ENCODE peak calls at places on chromosomes 2 and 18, in five cellular contexts. O is tibial nerve, J is AG04450, U is heart right ventricle, M is HepG2. T is an unnamed sample.

GRCh38 chr2:99735753-99736152 is 245.9 kb upstream of the REV1 start:
- DNase-seq in M (no peak), U (no peak), O (no peak), J (no peak), T (no peak)

GRCh38 chr18:22230403-22231042 is 61.1 kb downstream of the GATA6 start:
- DNase-seq in O (no peak), U (no peak), J (peak; percentile 71), M (no peak), T (no peak)

GRCh38 chr2:195613922-195614321 is 43.1 kb upstream of the SLC39A10 start:
- DNase-seq in J (peak; percentile 77), O (no peak), U (no peak), M (peak; percentile 41), T (no peak)

GRCh38 chr2:219489315-219489714 is 9.4 kb upstream of the GMPPA start:
- DNase-seq in U (no peak), M (no peak), O (no peak), J (no peak), T (no peak)

GRCh38 chr2:230902180-230902899 is 22.7 kb downstream of the GPR55 start:
- DNase-seq in J (peak; percentile 42), M (peak; percentile 56), U (no peak), O (no peak), T (peak; percentile 50)

GRCh38 chr2:586518-587370 is 90.5 kb downstream of the TMEM18 start:
- DNase-seq in M (peak; percentile 53), J (no peak), U (no peak), O (no peak), T (no peak)

GRCh38 chr18:36424741-36425142 is 127.2 kb downstream of the FHOD3 start:
- DNase-seq in M (peak; percentile 6), J (no peak), O (no peak), U (no peak), T (no peak)

GRCh38 chr18:56709463-56709862 is 58.3 kb downstream of the WDR7 start:
- DNase-seq in O (no peak), J (peak; percentile 41), U (no peak), M (peak; percentile 54), T (no peak)

GRCh38 chr2:100588071-100588786 is 25.4 kb downstream of the PDCL3 start:
- DNase-seq in U (no peak), J (no peak), M (no peak), O (no peak), T (no peak)

GRCh38 chr2:205763708-205764501 is 81.6 kb downstream of the NRP2 start:
- DNase-seq in J (peak; percentile 46), M (no peak), O (peak; percentile 40), U (peak; percentile 37), T (peak; percentile 72)

GRCh38 chr2:110748489-110748867 is 16.1 kb downstream of the ACOXL start:
- DNase-seq in J (no peak), M (no peak), O (no peak), U (no peak), T (peak; percentile 60)

GRCh38 chr18:58186258-58186948 is 142.4 kb downstream of the NEDD4L start:
- DNase-seq in U (peak; percentile 21), J (peak; percentile 43), M (no peak), O (no peak), T (no peak)

GRCh38 chr18:79405781-79406575 is 10.2 kb downstream of the NFATC1 start:
- DNase-seq in O (no peak), M (no peak), U (peak; percentile 74), J (no peak), T (peak; percentile 77)

GRCh38 chr2:8692783-8693768 is 11.2 kb downstream of the ID2 start:
- DNase-seq in U (peak; percentile 29), J (no peak), O (no peak), M (peak; percentile 30), T (peak; percentile 62)

GRCh38 chr2:45220227-45220626 is 211.0 kb upstream of the SIX2 start:
- DNase-seq in O (no peak), M (no peak), U (no peak), J (no peak), T (no peak)

GRCh38 chr18:27121108-27121507 is 64.0 kb downstream of the CHST9 start:
- DNase-seq in O (no peak), U (no peak), M (no peak), J (no peak), T (no peak)

GRCh38 chr2:191703079-191703725 is 25.3 kb downstream of the NABP1 start:
- DNase-seq in U (no peak), M (peak; percentile 54), O (no peak), J (no peak), T (no peak)

GRCh38 chr2:191626497-191627151 is 51.3 kb upstream of the NABP1 start:
- DNase-seq in M (no peak), U (no peak), O (no peak), J (no peak), T (no peak)

GRCh38 chr2:217652761-217653160 is 350.0 kb downstream of the TNS1 start:
- DNase-seq in J (no peak), M (no peak), O (no peak), U (no peak), T (no peak)

GRCh38 chr2:176156301-176156958 is 677 bp upstream of the HOXD3 start:
- DNase-seq in J (no peak), O (no peak), M (no peak), U (no peak), T (no peak)

GRCh38 chr18:13945811-13946210 is 30.5 kb upstream of the MC2R start:
- DNase-seq in O (no peak), M (no peak), J (no peak), U (no peak), T (no peak)
- H3K4me3 ChIP-seq in O (no peak overlapping the region), M (no peak overlapping the region), J (no peak overlapping the region), U (no peak overlapping the region), T (no peak overlapping the region)

DNA sequence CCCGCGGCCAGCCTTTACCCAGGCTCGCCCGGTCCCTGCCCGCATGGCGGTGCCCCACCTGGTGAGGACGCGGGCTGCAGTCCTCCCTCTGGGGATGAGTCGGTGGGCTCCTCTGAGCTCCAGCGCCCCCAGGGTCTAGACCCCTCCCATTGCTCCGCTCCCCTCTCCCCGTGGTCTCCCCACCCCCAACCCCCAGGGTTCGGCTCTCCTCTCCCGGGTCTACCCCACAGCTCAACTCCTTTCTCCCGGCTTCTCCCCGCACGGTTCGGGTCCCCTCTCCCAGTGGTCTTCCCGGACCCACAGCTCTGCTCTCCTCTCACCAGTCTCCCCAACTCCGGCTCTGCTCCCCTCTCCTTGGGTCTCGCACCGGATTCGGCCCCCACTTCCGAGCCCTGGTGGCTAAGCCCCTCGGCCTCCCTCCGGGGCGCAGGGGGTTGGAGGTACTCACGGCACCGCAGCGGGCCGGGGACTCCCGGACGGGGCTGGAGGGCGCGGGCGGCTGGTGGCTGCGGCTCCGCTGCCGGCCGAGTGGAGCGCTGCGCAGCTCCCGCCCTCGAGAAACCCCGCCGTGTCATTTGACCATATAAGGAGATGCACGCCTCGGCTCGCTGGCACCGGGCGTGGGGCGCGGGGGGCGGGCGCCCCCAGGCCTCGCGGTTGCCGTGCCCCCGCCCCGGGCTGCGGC is at the start of gene FHL2:
- DNase-seq in O (peak; percentile 37), J (peak; percentile 59), M (peak; percentile 64), U (peak; percentile 71), T (peak; percentile 78)
- H3K4me3 ChIP-seq in O (peak within 1 kb of the TSS; percentile 79), J (peak within 1 kb of the TSS; percentile 99), M (peak within 1 kb of the TSS; percentile 80), U (peak within 1 kb of the TSS; percentile 59), T (peak within 1 kb of the TSS; percentile 61)

GRCh38 chr18:63317556-63317946 is 2.0 kb downstream of the BCL2 start:
- DNase-seq in O (no peak), U (no peak), J (no peak), M (no peak), T (no peak)

GRCh38 chr18:63319383-63320040 is at the start of gene BCL2:
- DNase-seq in O (no peak), U (peak; percentile 32), J (no peak), M (no peak), T (peak; percentile 45)

GRCh38 chr18:63318882-63319382 is 637 bp downstream of the BCL2 start:
- DNase-seq in O (no peak), U (no peak), M (no peak), J (no peak), T (no peak)

GRCh38 chr18:63316612-63317555 is 2.7 kb downstream of the BCL2 start:
- DNase-seq in J (no peak), M (no peak), U (no peak), O (no peak), T (peak; percentile 31)

GRCh38 chr18:63317982-63318881 is 1.3 kb downstream of the BCL2 start:
- DNase-seq in U (peak; percentile 58), J (no peak), M (no peak), O (peak; percentile 46), T (peak; percentile 88)
- H3K4me3 ChIP-seq in U (peak overlapping the region; percentile 63), J (peak overlapping the region; percentile 70), M (peak overlapping the region; percentile 12), O (peak overlapping the region; percentile 94), T (peak overlapping the region; percentile 61)

GRCh38 chr2:137966043-137966442 is 1.8 kb downstream of the HNMT start:
- DNase-seq in O (no peak), U (no peak), J (no peak), M (no peak), T (no peak)
- H3K4me3 ChIP-seq in O (no peak overlapping the region), U (peak overlapping the region; percentile 14), J (peak overlapping the region; percentile 37), M (peak overlapping the region; percentile 66), T (no peak overlapping the region)

DNA sequence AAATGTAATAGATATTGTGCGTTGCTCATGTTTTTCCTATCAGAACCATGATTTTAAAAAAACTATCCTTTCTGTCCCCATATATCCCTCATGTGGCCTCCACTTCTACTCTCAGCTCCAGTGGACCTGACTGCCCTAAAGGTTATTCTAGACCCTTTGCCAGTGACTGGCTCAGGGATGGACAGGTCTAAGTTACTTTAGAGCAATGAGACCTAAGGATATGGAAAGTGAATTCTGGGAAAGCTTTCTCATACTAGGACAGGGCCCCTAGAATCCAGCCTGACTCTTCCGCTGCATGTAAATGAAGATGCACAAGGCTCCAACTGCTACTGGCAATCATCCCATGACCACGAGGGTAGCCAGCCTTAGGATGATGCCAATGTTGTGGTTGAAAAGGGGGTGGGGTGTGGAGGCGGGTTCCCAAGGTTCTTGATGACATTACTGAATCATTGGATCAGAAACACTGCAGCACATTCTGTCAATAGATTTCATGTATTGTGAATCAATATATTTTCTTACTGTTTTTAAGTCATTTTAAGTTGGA is 21.3 kb downstream of the C2orf69 start:
- DNase-seq in M (no peak), U (no peak), J (no peak), O (no peak), T (no peak)
- H3K4me3 ChIP-seq in M (no peak overlapping the region), U (no peak overlapping the region), J (no peak overlapping the region), O (no peak overlapping the region), T (no peak overlapping the region)

GRCh38 chr2:44137048-44137447 is 31.6 kb upstream of the PPM1B start:
- DNase-seq in J (no peak), O (no peak), U (no peak), M (no peak), T (no peak)

GRCh38 chr2:44135307-44135706 is 33.4 kb upstream of the PPM1B start:
- DNase-seq in J (no peak), O (no peak), M (no peak), U (no peak), T (no peak)

GRCh38 chr2:44134848-44135247 is 33.8 kb upstream of the PPM1B start:
- DNase-seq in M (no peak), J (no peak), U (no peak), O (no peak), T (no peak)

GRCh38 chr2:44136186-44136585 is 32.5 kb upstream of the PPM1B start:
- DNase-seq in U (no peak), M (no peak), O (no peak), J (peak; percentile 21), T (no peak)

DNA sequence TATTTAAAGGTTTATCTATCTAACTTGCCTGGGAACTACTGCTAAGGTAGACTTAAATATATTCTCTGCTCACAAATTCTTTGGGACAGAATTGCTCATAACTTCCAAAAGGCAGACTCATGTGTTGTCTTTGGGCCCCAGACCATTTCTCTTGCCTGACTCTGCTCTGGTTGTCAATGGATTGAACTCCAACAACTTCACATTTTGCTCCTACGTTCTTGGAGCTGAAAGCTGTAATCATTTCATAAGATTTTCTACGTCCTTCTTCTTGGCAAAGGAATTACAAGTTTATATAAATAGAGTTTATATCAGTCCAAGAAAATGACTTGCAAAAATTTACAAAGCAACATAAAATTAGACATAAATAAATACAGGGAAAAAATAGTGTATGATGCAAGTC is 32.9 kb upstream of the PPM1B start:
- DNase-seq in O (no peak), U (no peak), J (peak; percentile 21), M (no peak), T (no peak)
- H3K4me3 ChIP-seq in O (no peak overlapping the region), U (no peak overlapping the region), J (no peak overlapping the region), M (no peak overlapping the region), T (no peak overlapping the region)

T was measured in transverse colon.